ENCODE peak calls at places on chromosomes 4 and X, in ten cellular contexts. D is hepatocyte; Q is cardiac muscle cell; Z is ovary; T is RWPE2; S is CD8-positive, alpha-beta T cell; J is effector memory CD4-positive, alpha-beta T cell; O is DND-41; E is right lobe of liver; B is gastrocnemius medialis. L is an unnamed sample. For H3K4me1, the result is how much of the 10 kb centered on the place peaks cover.

GRCh38 chrX:136577562-136577961 is 45.5 kb downstream of the VGLL1 start:
- DNase-seq in Z (peak), J (peak), O (peak), E (peak), Q (peak), S (peak), T (no peak), B (peak), D (peak), L (peak)

GRCh38 chr4:2944091-2944482 is 19.1 kb downstream of the NOP14 start:
- DNase-seq in T (no peak), S (no peak), Q (no peak), D (no peak), O (no peak), E (peak), B (no peak), Z (no peak), J (no peak), L (peak)

GRCh38 chr4:101326586-101326985 is 20.7 kb downstream of the PPP3CA start:
- DNase-seq in J (no peak), Z (no peak), O (no peak), Q (no peak), B (no peak), T (no peak), D (no peak), S (no peak), E (no peak), L (no peak)

GRCh38 chr4:166386491-166387367 is 513.7 kb downstream of the TLL1 start:
- DNase-seq in E (no peak), J (no peak), D (no peak), Q (no peak), Z (no peak), B (no peak), O (no peak), T (no peak), S (no peak), L (no peak)

GRCh38 chr4:8100696-8101095 is 57.9 kb downstream of the ABLIM2 start:
- DNase-seq in Z (no peak), E (no peak), O (no peak), J (no peak), Q (peak), B (no peak), D (no peak), T (no peak), S (no peak), L (no peak)

GRCh38 chr4:171650543-171650942 is 162.7 kb upstream of the GALNTL6 start:
- DNase-seq in D (no peak), S (no peak), E (no peak), O (no peak), T (no peak), Q (no peak), Z (no peak), J (no peak), B (no peak), L (no peak)

GRCh38 chrX:25755179-25755578 is 383.0 kb upstream of the MAGEB18 start:
- DNase-seq in Q (no peak), E (no peak), D (no peak), O (no peak), S (no peak), J (no peak), Z (no peak), B (no peak), T (no peak), L (no peak)

GRCh38 chr4:3484057-3484973 is 21.2 kb downstream of the DOK7 start:
- DNase-seq in S (no peak), E (no peak), D (peak), Q (no peak), T (peak), Z (no peak), J (no peak), O (no peak), B (peak), L (peak)

GRCh38 chr4:157004279-157005161 is 32.9 kb upstream of the PDGFC start:
- DNase-seq in S (no peak), D (no peak), Q (peak), T (no peak), J (no peak), B (no peak), O (no peak), Z (no peak), E (no peak), L (no peak)

GRCh38 chr4:74152841-74153240 is 5.1 kb upstream of the MTHFD2L start:
- DNase-seq in Z (no peak), S (no peak), T (no peak), Q (no peak), E (no peak), J (no peak), D (no peak), B (no peak), O (no peak), L (no peak)

GRCh38 chrX:103656623-103657022 is 27.8 kb downstream of the TCEAL1 start:
- DNase-seq in J (no peak), B (no peak), D (no peak), O (no peak), S (no peak), E (no peak), Q (no peak), T (peak), Z (no peak), L (no peak)

GRCh38 chrX:53320543-53321215 is 39.3 kb upstream of the IQSEC2 start:
- DNase-seq in Z (no peak), T (no peak), O (no peak), S (no peak), Q (no peak), E (peak), B (no peak), D (peak), J (no peak), L (peak)

GRCh38 chrX:40688976-40689375 is 41.6 kb upstream of the CXorf38 start:
- DNase-seq in O (no peak), J (no peak), Q (no peak), S (no peak), Z (no peak), B (peak), E (no peak), D (no peak), T (no peak), L (no peak)

GRCh38 chr4:80180743-80181142 is 16.6 kb upstream of the PRDM8 start:
- DNase-seq in D (no peak), E (no peak), Z (no peak), S (no peak), Q (no peak), O (no peak), T (no peak), B (no peak), J (no peak), L (no peak)

GRCh38 chr4:154560824-154561231 is 2.0 kb upstream of the FGB start:
- DNase-seq in J (no peak), T (peak), B (no peak), Z (no peak), O (no peak), E (no peak), D (no peak), S (no peak), Q (peak), L (no peak)

GRCh38 chrX:15358533-15358932 is 23.2 kb upstream of the PIGA start:
- DNase-seq in J (no peak), S (no peak), Z (no peak), E (no peak), D (no peak), O (no peak), B (no peak), T (no peak), Q (no peak), L (no peak)

GRCh38 chrX:150486011-150486410 is 82.4 kb upstream of the MTM1 start:
- DNase-seq in E (peak), B (no peak), S (peak), Z (no peak), O (peak), T (no peak), J (peak), D (peak), Q (peak), L (peak)

GRCh38 chr4:98796986-98797385 is 131.9 kb downstream of the EIF4E start:
- DNase-seq in B (no peak), Q (peak), D (no peak), Z (no peak), J (no peak), O (no peak), E (no peak), S (no peak), T (no peak), L (no peak)

GRCh38 chr4:184039963-184040383 is 134.9 kb downstream of the STOX2 start:
- DNase-seq in D (no peak), S (no peak), O (no peak), B (no peak), T (no peak), Z (peak), J (no peak), E (no peak), Q (peak), L (no peak)

GRCh38 chr4:100581337-100581736 is 63.5 kb upstream of the EMCN start:
- DNase-seq in S (no peak), T (peak), J (no peak), E (no peak), B (peak), D (no peak), Z (no peak), Q (no peak), O (peak), L (no peak)

GRCh38 chrX:35919536-35920309 is at the start of gene CFAP47:
- DNase-seq in Z (no peak), T (no peak), O (no peak), Q (no peak), J (no peak), D (peak), E (no peak), B (no peak), S (no peak), L (no peak)

GRCh38 chrX:133171962-133172708 is 46.0 kb downstream of the TFDP3 start:
- DNase-seq in Q (peak), D (peak), B (no peak), T (no peak), S (no peak), Z (no peak), J (no peak), E (no peak), O (peak), L (no peak)

GRCh38 chrX:136662976-136663375 is 15.0 kb downstream of the CD40LG start:
- DNase-seq in E (no peak), Z (no peak), J (no peak), D (no peak), Q (no peak), O (no peak), B (no peak), S (no peak), T (no peak), L (no peak)

GRCh38 chr4:89898304-89898716 is 3.7 kb downstream of the MMRN1 start:
- DNase-seq in B (no peak), D (peak), S (no peak), Q (no peak), J (no peak), Z (no peak), T (no peak), E (no peak), O (no peak), L (no peak)

GRCh38 chr4:77308843-77309242 is 151.8 kb downstream of the CCNG2 start:
- DNase-seq in D (peak), T (no peak), O (no peak), J (no peak), E (no peak), Z (no peak), S (no peak), Q (peak), B (no peak), L (no peak)

GRCh38 chrX:108397627-108398392 is 40.4 kb downstream of the COL4A6 start:
- DNase-seq in Q (peak), B (no peak), D (no peak), S (no peak), J (no peak), E (no peak), Z (no peak), O (no peak), T (no peak), L (no peak)

GRCh38 chrX:47190445-47191269 is 3.0 kb upstream of the UBA1 start:
- DNase-seq in Z (peak), T (peak), J (peak), S (peak), E (peak), B (peak), Q (peak), D (peak), O (peak), L (peak)

GRCh38 chrX:22650691-22651090 is 349.1 kb upstream of the DDX53 start:
- DNase-seq in E (no peak), S (no peak), Q (no peak), D (no peak), O (no peak), J (no peak), B (peak), Z (no peak), T (no peak), L (no peak)

GRCh38 chr4:40490481-40490880 is 139.2 kb downstream of the RBM47 start:
- DNase-seq in T (no peak), B (no peak), D (no peak), J (no peak), Z (no peak), S (no peak), E (no peak), O (no peak), Q (no peak), L (no peak)
- H3K4me1 ChIP-seq in T (under half), B (under half), D (under half), J (under half), Z (under half), S (under half), E (under half), O (under half), Q (under half), L (under half)

GRCh38 chrX:106949366-106949765 is 29.2 kb downstream of the CLDN2 start:
- DNase-seq in E (no peak), D (no peak), Q (no peak), Z (no peak), J (no peak), O (no peak), T (no peak), B (no peak), S (no peak), L (no peak)
- H3K27ac ChIP-seq in E (no peak), D (no peak), Q (no peak), Z (no peak), J (no peak), O (no peak), T (no peak), B (no peak), S (no peak), L (no peak)

GRCh38 chrX:76987381-76987780 is 459.8 kb upstream of the FGF16 start:
- DNase-seq in B (no peak), T (no peak), J (no peak), O (no peak), S (no peak), E (no peak), D (no peak), Q (no peak), Z (no peak), L (no peak)
- H3K4me1 ChIP-seq in B (under half), T (under half), J (under half), O (under half), S (under half), E (under half), D (under half), Q (under half), Z (under half), L (under half)

GRCh38 chr4:173746424-173746823 is 216.4 kb upstream of the HAND2 start:
- DNase-seq in J (no peak), Z (no peak), D (no peak), E (no peak), S (no peak), O (no peak), Q (no peak), B (no peak), T (no peak), L (no peak)

GRCh38 chr4:173748353-173748752 is 218.3 kb upstream of the HAND2 start:
- DNase-seq in E (no peak), J (no peak), T (no peak), Z (no peak), O (no peak), B (no peak), Q (peak), D (peak), S (no peak), L (no peak)

GRCh38 chr4:173747537-173748257 is 217.7 kb upstream of the HAND2 start:
- DNase-seq in J (no peak), B (no peak), O (no peak), D (no peak), E (no peak), Q (no peak), Z (no peak), T (no peak), S (no peak), L (no peak)

GRCh38 chr4:173745765-173746164 is 215.7 kb upstream of the HAND2 start:
- DNase-seq in B (no peak), J (no peak), T (no peak), Q (no peak), O (no peak), E (no peak), S (no peak), D (no peak), Z (no peak), L (no peak)
- H3K27ac ChIP-seq in B (no peak), J (no peak), T (no peak), Q (no peak), O (no peak), E (no peak), S (no peak), D (no peak), Z (no peak), L (no peak)